ENCODE peak calls at places on chromosomes 2 and 18, in seven cellular contexts. N is breast epithelium, B is mucosa of descending colon, C is right lobe of liver, Y is adrenal gland, U is ovary, T is K562. K is an unnamed sample. For H3K4me1, the result is how much of the 10 kb centered on the place peaks cover.

GRCh38 chr18:8668381-8668780 is 37.0 kb upstream of the MTCL1 start:
- DNase-seq in N (no peak), B (no peak), C (no peak), Y (no peak), U (no peak), T (no peak), K (no peak)

GRCh38 chr2:202196727-202197126 is 41.7 kb downstream of the SUMO1 start:
- DNase-seq in N (no peak), B (no peak), C (no peak), Y (no peak), U (no peak), T (no peak), K (no peak)

GRCh38 chr2:120501591-120501990 is 155.7 kb downstream of the INHBB start:
- DNase-seq in N (no peak), B (no peak), C (no peak), Y (no peak), U (no peak), T (no peak), K (no peak)

GRCh38 chr2:14492920-14493503 is 139.5 kb upstream of the LRATD1 start:
- DNase-seq in N (no peak), B (no peak), C (no peak), Y (no peak), U (no peak), T (no peak), K (no peak)

GRCh38 chr2:182422864-182423263 is 4.0 kb downstream of the PDE1A start:
- DNase-seq in N (no peak), B (no peak), C (no peak), Y (no peak), U (no peak), T (no peak), K (no peak)

GRCh38 chr2:35978218-35978617 is 377.4 kb upstream of the CRIM1 start:
- DNase-seq in N (no peak), B (no peak), C (no peak), Y (no peak), U (no peak), T (no peak), K (no peak)

GRCh38 chr2:152456262-152456661 is 121.3 kb downstream of the FMNL2 start:
- DNase-seq in N (no peak), B (no peak), C (no peak), Y (no peak), U (no peak), T (no peak), K (no peak)

GRCh38 chr2:112493858-112494648 is 12.1 kb downstream of the TTL start:
- DNase-seq in N (no peak), B (no peak), C (no peak), Y (peak), U (no peak), T (peak), K (no peak)

GRCh38 chr2:16639431-16639830 is 26.2 kb downstream of the CYRIA start:
- DNase-seq in N (no peak), B (no peak), C (no peak), Y (no peak), U (no peak), T (no peak), K (no peak)

GRCh38 chr2:121239471-121239870 is 45.5 kb downstream of the TFCP2L1 start:
- DNase-seq in N (no peak), B (peak), C (no peak), Y (no peak), U (no peak), T (no peak), K (no peak)

GRCh38 chr18:9737814-9738160 is 29.7 kb downstream of the RAB31 start:
- DNase-seq in N (no peak), B (peak), C (peak), Y (peak), U (no peak), T (no peak), K (no peak)

GRCh38 chr2:206983156-206983875 is 44.0 kb downstream of the CPO start:
- DNase-seq in N (no peak), B (no peak), C (no peak), Y (no peak), U (no peak), T (no peak), K (no peak)

GRCh38 chr2:26011990-26012856 is 21.7 kb upstream of the RAB10 start:
- DNase-seq in N (peak), B (peak), C (peak), Y (peak), U (no peak), T (peak), K (peak)

GRCh38 chr18:59376351-59376935 is 17.4 kb upstream of the LMAN1 start:
- DNase-seq in N (no peak), B (no peak), C (no peak), Y (no peak), U (no peak), T (no peak), K (no peak)

GRCh38 chr2:134260726-134261125 is 6.9 kb downstream of the MGAT5 start:
- DNase-seq in N (no peak), B (no peak), C (no peak), Y (no peak), U (no peak), T (no peak), K (no peak)

GRCh38 chr2:133197156-133197555 is 371.1 kb downstream of the NCKAP5 start:
- DNase-seq in N (no peak), B (no peak), C (no peak), Y (no peak), U (no peak), T (no peak), K (no peak)

GRCh38 chr2:5394223-5394622 is 298.0 kb upstream of the SOX11 start:
- DNase-seq in N (no peak), B (no peak), C (no peak), Y (no peak), U (no peak), T (no peak), K (no peak)

GRCh38 chr18:905948-906415 is 1.3 kb downstream of the ADCYAP1 start:
- DNase-seq in N (no peak), B (no peak), C (no peak), Y (no peak), U (no peak), T (no peak), K (no peak)

GRCh38 chr2:208250401-208250800 is 4.5 kb downstream of the IDH1 start:
- DNase-seq in N (no peak), B (no peak), C (no peak), Y (no peak), U (no peak), T (no peak), K (no peak)

GRCh38 chr2:200703132-200703925 is 108.4 kb upstream of the BZW1 start:
- DNase-seq in N (no peak), B (no peak), C (no peak), Y (no peak), U (peak), T (no peak), K (peak)

GRCh38 chr2:238136820-238137537 is 1.5 kb upstream of the KLHL30 start:
- DNase-seq in N (no peak), B (no peak), C (peak), Y (peak), U (no peak), T (no peak), K (peak)

GRCh38 chr2:1907283-1907682 is 163.0 kb upstream of the PXDN start:
- DNase-seq in N (no peak), B (no peak), C (no peak), Y (no peak), U (no peak), T (no peak), K (no peak)

GRCh38 chr2:128408349-128409305 is 90.0 kb upstream of the HS6ST1 start:
- DNase-seq in N (no peak), B (no peak), C (peak), Y (peak), U (no peak), T (no peak), K (peak)

GRCh38 chr2:209696836-209697711 is 74.6 kb upstream of the UNC80 start:
- DNase-seq in N (no peak), B (no peak), C (no peak), Y (no peak), U (no peak), T (no peak), K (no peak)

GRCh38 chr2:25131567-25132295 is 36.6 kb downstream of the POMC start:
- DNase-seq in N (no peak), B (peak), C (no peak), Y (peak), U (no peak), T (peak), K (no peak)

GRCh38 chr18:12597775-12598174 is 60.1 kb downstream of the SPIRE1 start:
- DNase-seq in N (no peak), B (no peak), C (peak), Y (peak), U (no peak), T (no peak), K (peak)

GRCh38 chr2:174964404-174964803 is 40.8 kb downstream of the CHN1 start:
- DNase-seq in N (no peak), B (no peak), C (no peak), Y (no peak), U (no peak), T (no peak), K (no peak)
- H3K4me1 ChIP-seq in N (under half), B (under half), C (under half), Y (under half), U (under half), T (under half), K (under half)

GRCh38 chr2:241391892-241392665 is 36.0 kb downstream of the FARP2 start:
- DNase-seq in N (no peak), B (no peak), C (peak), Y (no peak), U (peak), T (no peak), K (peak)
- TF ChIP-seq CTCF in N (no peak), B (no peak), C (peak), Y (peak), U (peak), T (peak), K (peak)

DNA sequence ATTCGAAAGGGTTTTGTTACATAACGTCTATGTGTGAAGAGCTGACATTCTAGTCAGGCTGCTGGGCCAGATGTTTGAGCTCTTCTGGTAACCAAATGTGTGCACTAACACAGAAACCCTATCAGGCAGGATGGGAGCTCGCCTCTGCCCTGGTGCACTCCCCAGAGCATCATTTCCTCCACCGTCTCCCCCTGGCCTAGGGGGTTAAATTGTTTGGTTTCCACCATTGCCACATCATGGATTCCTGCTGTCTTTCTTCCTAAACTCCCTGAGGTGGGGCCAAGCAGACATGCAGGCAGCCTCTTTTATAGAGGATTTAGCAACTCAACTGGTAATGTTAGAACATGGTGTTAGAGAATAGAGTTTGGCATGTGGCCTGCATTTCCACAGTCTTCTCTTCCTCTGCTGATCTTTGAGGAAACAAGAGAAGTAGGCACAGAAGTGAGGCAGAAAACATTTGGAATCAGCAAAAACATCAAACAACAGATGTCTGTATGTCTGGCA is 87.3 kb downstream of the ANTXR1 start:
- DNase-seq in N (no peak), B (no peak), C (no peak), Y (no peak), U (no peak), T (no peak), K (no peak)
- H3K4me1 ChIP-seq in N (under half), B (under half), C (under half), Y (under half), U (under half), T (under half), K (under half)

DNA sequence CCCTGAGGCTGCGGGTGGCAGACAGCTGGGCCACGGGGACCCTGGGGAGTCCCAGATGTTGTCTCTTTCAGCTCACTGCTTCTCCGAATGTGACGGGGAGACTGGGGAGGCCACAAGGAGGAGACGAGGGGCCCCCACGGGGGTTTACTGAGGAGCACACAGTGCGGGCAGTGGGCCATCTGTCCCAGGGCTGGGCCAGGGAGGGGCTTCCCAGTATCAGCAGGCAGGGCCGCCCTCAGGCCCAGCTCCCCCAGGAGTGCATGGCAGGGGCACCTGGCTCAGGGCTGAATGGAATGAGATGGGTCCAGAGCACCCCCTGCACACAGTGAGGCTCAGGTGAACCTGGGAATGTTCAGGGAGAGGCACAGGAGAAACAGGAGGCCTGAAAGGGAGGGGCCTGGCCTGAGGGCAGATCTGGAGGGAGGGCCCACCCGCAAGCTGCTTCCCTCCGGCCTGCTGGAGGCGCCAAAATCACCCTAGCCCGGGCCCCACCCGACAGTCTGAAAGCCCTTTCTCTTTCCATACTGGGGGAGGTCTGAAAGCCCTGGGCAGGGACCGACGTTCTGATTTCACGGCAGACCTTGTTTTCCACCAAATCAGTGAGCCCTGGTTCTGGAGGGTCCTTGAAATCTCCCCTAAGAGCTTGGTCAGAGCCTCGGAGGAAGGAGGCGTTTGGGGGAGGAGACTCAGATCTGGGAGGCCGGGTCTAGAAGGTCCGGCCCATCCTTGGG is 35.5 kb upstream of the PTMA start:
- DNase-seq in N (no peak), B (peak), C (no peak), Y (no peak), U (no peak), T (peak), K (peak)
- TF ChIP-seq CTCF in N (no peak), B (no peak), C (no peak), Y (no peak), U (no peak), T (peak), K (no peak)

GRCh38 chr18:3262234-3263171 is 570 bp downstream of the MYL12B start:
- DNase-seq in N (peak), B (no peak), C (peak), Y (no peak), U (no peak), T (peak), K (no peak)
- H3K4me1 ChIP-seq in N (under half), B (under half), C (under half), Y (half or more), U (under half), T (under half), K (under half)

DNA sequence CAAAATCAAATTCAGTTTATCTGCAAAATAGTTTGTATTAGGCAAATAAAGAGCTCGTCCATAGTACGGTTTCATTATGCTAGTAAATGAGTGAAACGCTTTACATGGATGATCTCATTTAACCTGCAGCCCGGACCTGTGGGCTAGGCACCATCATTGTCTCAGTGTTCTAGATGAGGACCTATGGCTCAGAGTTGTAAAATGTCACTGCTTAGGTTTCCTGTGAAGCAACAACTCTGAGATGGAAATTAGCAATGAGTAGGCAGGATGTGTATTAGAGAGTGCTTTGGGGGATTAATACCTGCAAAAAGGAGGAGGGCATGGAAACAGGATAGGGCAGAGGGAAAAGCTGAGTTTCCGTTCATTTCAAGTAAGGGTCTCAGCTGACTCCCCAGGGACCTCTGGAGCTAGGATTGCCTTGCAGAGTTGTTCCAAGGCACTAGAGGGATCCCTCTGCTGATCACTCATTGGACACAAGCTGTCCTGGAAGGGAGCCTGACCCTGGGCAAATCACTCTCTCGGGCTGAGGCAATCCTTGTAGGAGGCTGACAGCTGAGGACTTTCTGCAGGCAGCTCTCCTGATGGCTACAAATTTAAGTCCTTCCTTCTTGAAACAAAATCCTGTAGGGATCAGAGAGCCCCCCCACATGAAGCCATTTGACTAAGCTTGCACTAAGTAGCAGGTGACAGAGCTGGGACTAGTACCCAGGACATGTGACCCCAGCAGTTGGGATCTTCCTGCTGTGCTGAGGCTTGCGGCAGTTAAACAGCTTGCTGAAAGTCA is 58.8 kb upstream of the SIX2 start:
- DNase-seq in N (no peak), B (no peak), C (no peak), Y (no peak), U (no peak), T (no peak), K (no peak)
- TF ChIP-seq CTCF in N (no peak), B (no peak), C (no peak), Y (no peak), U (no peak), T (no peak), K (no peak)

K was measured in lung.